ENCODE peak calls at places on chromosomes 12 and 14, in five cellular contexts. S, Z, H, Y and A are unnamed samples.

GRCh38 chr12:113222730-113223531 is 1.7 kb downstream of the TPCN1 start:
- DNase-seq in S (no peak), Z (peak), H (no peak), Y (peak), A (no peak)

GRCh38 chr14:105527381-105528196 is 1.2 kb downstream of the TMEM121 start:
- DNase-seq in S (no peak), Z (no peak), H (no peak), Y (no peak), A (no peak)

GRCh38 chr14:103597623-103598372 is 31.2 kb upstream of the KLC1 start:
- DNase-seq in S (peak), Z (peak), H (no peak), Y (peak), A (no peak)

GRCh38 chr12:30806989-30807694 is 52.4 kb upstream of the CAPRIN2 start:
- DNase-seq in S (peak), Z (no peak), H (peak), Y (peak), A (peak)

GRCh38 chr14:65101631-65102440 is 481 bp downstream of the MAX start:
- DNase-seq in S (no peak), Z (no peak), H (peak), Y (no peak), A (no peak)

GRCh38 chr12:104573-105081 is 38.1 kb downstream of the IQSEC3 start:
- DNase-seq in S (no peak), Z (no peak), H (no peak), Y (no peak), A (no peak)

GRCh38 chr14:57692671-57693070 is 173.2 kb downstream of the SLC35F4 start:
- DNase-seq in S (peak), Z (peak), H (peak), Y (peak), A (no peak)

GRCh38 chr14:74860899-74861733 is 14.8 kb downstream of the PROX2 start:
- DNase-seq in S (peak), Z (peak), H (peak), Y (peak), A (no peak)

GRCh38 chr12:110743571-110744093 is 941 bp upstream of the PPP1CC start:
- DNase-seq in S (no peak), Z (no peak), H (peak), Y (no peak), A (no peak)

GRCh38 chr12:42918387-42918786 is 328.8 kb upstream of the PRICKLE1 start:
- DNase-seq in S (no peak), Z (no peak), H (peak), Y (no peak), A (no peak)

GRCh38 chr14:35223927-35224326 is 68.3 kb upstream of the PSMA6 start:
- DNase-seq in S (no peak), Z (no peak), H (no peak), Y (peak), A (no peak)

GRCh38 chr12:26028953-26029740 is 70.7 kb downstream of the RASSF8 start:
- DNase-seq in S (peak), Z (peak), H (peak), Y (peak), A (no peak)

GRCh38 chr12:88579941-88580871 is at the start of gene KITLG:
- DNase-seq in S (peak), Z (peak), H (peak), Y (peak), A (no peak)

GRCh38 chr12:42979746-42980145 is 390.2 kb upstream of the PRICKLE1 start:
- DNase-seq in S (no peak), Z (no peak), H (no peak), Y (peak), A (no peak)

GRCh38 chr12:54352022-54352531 is 12.2 kb downstream of the GPR84 start:
- DNase-seq in S (peak), Z (no peak), H (peak), Y (peak), A (no peak)

GRCh38 chr14:91383439-91383838 is 34.2 kb downstream of the CCDC88C start:
- DNase-seq in S (no peak), Z (no peak), H (no peak), Y (no peak), A (no peak)

GRCh38 chr12:11725616-11726015 is 76.1 kb downstream of the ETV6 start:
- DNase-seq in S (no peak), Z (no peak), H (no peak), Y (peak), A (no peak)

GRCh38 chr12:71721781-71722511 is 32.7 kb upstream of the RAB21 start:
- DNase-seq in S (no peak), Z (no peak), H (no peak), Y (no peak), A (no peak)

GRCh38 chr14:54650331-54651017 is 83.5 kb downstream of the SAMD4A start:
- DNase-seq in S (no peak), Z (peak), H (no peak), Y (peak), A (no peak)

GRCh38 chr14:100914597-100915021 is 11.1 kb upstream of the RTL1 start:
- DNase-seq in S (no peak), Z (no peak), H (no peak), Y (peak), A (no peak)

GRCh38 chr14:70013269-70013873 is 134.2 kb downstream of the SMOC1 start:
- DNase-seq in S (peak), Z (peak), H (peak), Y (peak), A (no peak)

GRCh38 chr14:103385994-103386491 is 828 bp downstream of the MARK3 start:
- DNase-seq in S (no peak), Z (no peak), H (peak), Y (peak), A (no peak)

GRCh38 chr12:117072106-117072505 is 27.1 kb downstream of the TESC start:
- DNase-seq in S (no peak), Z (no peak), H (no peak), Y (no peak), A (no peak)

GRCh38 chr12:903055-903454 is 46.4 kb downstream of the RAD52 start:
- DNase-seq in S (no peak), Z (no peak), H (no peak), Y (no peak), A (no peak)

GRCh38 chr14:77498120-77498979 is at the start of gene ISM2:
- DNase-seq in S (peak), Z (peak), H (peak), Y (peak), A (no peak)

GRCh38 chr14:95038521-95039250 is 118.6 kb downstream of the DICER1 start:
- DNase-seq in S (no peak), Z (no peak), H (no peak), Y (no peak), A (no peak)

GRCh38 chr12:72271741-72272661 is at the start of gene TRHDE:
- DNase-seq in S (no peak), Z (no peak), H (peak), Y (peak), A (no peak)

GRCh38 chr12:16385779-16386646 is 38.6 kb downstream of the MGST1 start:
- DNase-seq in S (no peak), Z (peak), H (peak), Y (peak), A (peak)

GRCh38 chr14:100314724-100315123 is 8.4 kb upstream of the SLC25A47 start:
- DNase-seq in S (no peak), Z (no peak), H (no peak), Y (no peak), A (no peak)

GRCh38 chr14:22699801-22700564 is 55.8 kb upstream of the OR6J1 start:
- DNase-seq in S (peak), Z (no peak), H (no peak), Y (no peak), A (no peak)

GRCh38 chr12:52027085-52027843 is 20.5 kb downstream of the TAMALIN start:
- DNase-seq in S (no peak), Z (no peak), H (no peak), Y (no peak), A (no peak)

GRCh38 chr12:104303538-104304151 is at the start of gene EID3:
- DNase-seq in S (peak), Z (peak), H (peak), Y (peak), A (no peak)

GRCh38 chr14:72932893-72933292 is 6.6 kb downstream of the DCAF4 start:
- DNase-seq in S (no peak), Z (no peak), H (no peak), Y (no peak), A (no peak)

GRCh38 chr14:89870335-89870734 is 84.2 kb downstream of the EFCAB11 start:
- DNase-seq in S (no peak), Z (no peak), H (no peak), Y (peak), A (no peak)

GRCh38 chr14:36942522-36943245 is 229.7 kb downstream of the SLC25A21 start:
- DNase-seq in S (no peak), Z (no peak), H (no peak), Y (peak), A (no peak)

GRCh38 chr12:40312982-40313576 is 88.3 kb downstream of the LRRK2 start:
- DNase-seq in S (no peak), Z (peak), H (peak), Y (peak), A (no peak)

GRCh38 chr12:89919241-89919906 is 210.7 kb upstream of the ATP2B1 start:
- DNase-seq in S (no peak), Z (no peak), H (no peak), Y (no peak), A (no peak)

GRCh38 chr12:111360325-111360930 is 8.5 kb downstream of the PHETA1 start:
- DNase-seq in S (no peak), Z (no peak), H (no peak), Y (no peak), A (no peak)

DNA sequence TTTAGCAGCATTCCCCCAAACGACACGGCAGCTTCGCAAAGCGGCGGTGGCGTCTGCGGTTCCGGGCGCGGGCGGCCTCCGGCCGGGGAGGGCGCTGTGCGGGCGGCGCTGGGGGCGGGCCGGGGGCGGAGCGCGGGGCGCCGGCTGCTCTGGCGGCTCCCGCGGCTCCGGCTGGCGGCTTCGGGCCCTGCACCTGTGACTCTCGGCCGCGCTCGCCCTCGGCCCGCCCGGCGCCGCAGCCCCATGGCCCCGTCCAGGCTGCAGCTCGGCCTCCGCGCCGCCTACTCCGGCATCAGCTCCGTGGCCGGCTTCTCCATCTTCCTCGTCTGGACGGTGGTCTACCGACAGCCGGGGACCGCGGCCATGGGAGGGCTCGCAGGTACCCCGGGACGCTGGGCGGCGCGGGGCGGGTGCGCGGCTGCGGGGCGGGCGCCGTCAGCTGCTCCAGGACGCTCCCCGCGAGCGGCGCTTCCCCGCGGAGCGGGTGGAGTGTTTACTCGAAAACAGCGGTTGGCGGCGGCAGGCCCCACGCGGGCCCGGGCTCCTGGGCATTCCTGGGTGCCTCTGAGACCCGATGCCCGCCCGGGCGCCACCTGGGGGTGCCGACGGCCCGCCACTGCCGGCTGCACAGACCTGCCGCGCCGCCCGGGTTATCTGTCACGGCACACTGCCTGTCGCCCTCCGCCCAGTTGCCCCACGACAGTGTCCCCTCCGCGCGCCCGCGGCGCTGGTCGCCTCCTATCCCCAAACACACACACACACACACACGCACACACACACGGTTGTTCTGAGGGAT is at the start of gene SLC48A1:
- DNase-seq in S (peak), Z (peak), H (peak), Y (peak), A (no peak)
- TF ChIP-seq RFX5 in S (no peak), Z (no peak), H (no peak), Y (no peak), A (no peak)

GRCh38 chr12:8446642-8447547 is 8.9 kb upstream of the CLEC6A start:
- DNase-seq in S (no peak), Z (no peak), H (no peak), Y (no peak), A (no peak)
- TF ChIP-seq RFX5 in S (no peak), Z (no peak), H (no peak), Y (no peak), A (no peak)

GRCh38 chr12:77615331-77615730 is 215.4 kb upstream of the NAV3 start:
- DNase-seq in S (no peak), Z (no peak), H (no peak), Y (no peak), A (no peak)

DNA sequence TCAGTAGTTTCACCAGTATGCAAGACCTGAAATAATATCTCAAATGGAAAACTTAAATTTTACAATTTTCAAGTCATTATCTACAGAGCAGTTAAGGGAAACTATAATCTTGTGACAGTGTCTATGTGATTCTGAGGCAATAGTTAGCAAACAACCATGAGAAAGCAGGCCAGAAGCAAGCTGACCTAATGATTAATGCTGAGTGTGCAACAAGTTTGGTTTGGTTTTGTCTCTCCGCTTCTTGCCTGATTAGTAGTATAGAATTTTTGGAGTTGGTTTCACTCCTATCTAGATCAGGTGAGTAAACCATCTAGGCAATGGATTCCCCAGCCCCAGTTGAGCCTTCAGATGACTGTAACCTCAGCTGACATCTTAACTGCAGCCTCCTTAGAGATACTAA is 212.9 kb upstream of the NAV3 start:
- DNase-seq in S (no peak), Z (no peak), H (no peak), Y (no peak), A (no peak)
- TF ChIP-seq RFX5 in S (no peak), Z (no peak), H (no peak), Y (no peak), A (no peak)

GRCh38 chr12:99910342-99910741 is 74.4 kb downstream of the ANKS1B start:
- DNase-seq in S (no peak), Z (no peak), H (no peak), Y (no peak), A (no peak)

GRCh38 chr12:99914206-99914605 is 70.5 kb downstream of the ANKS1B start:
- DNase-seq in S (no peak), Z (no peak), H (no peak), Y (no peak), A (no peak)

GRCh38 chr12:99911967-99912366 is 72.8 kb downstream of the ANKS1B start:
- DNase-seq in S (no peak), Z (no peak), H (no peak), Y (no peak), A (peak)

GRCh38 chr12:99907210-99907609 is 77.5 kb downstream of the ANKS1B start:
- DNase-seq in S (no peak), Z (no peak), H (peak), Y (no peak), A (no peak)

DNA sequence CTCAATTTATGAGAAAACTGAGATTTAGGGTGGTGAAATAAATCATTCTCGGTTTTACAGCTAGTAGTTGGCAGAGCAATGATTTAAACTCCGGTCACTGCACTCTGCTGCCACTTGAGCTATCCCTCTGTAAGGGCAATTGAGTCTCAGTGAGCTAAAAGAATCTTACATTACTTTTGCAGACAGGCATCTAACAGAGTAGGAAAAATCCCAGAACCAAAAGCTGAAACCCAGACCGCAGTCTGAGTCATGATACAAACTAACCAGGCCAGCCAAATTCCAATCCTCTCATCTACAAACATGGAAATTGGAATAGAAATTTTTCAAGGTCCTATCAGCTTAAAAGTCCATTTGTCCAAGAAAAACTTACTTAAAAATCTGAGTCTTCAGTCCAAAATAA is 73.7 kb downstream of the ANKS1B start:
- DNase-seq in S (no peak), Z (peak), H (no peak), Y (peak), A (no peak)
- TF ChIP-seq RFX5 in S (no peak), Z (no peak), H (no peak), Y (no peak), A (no peak)